ENCODE peak calls at places on chromosomes 11 and 22, in ten cellular contexts. X is KBM-7, P is NCI-H1048, B is hippocampal formation, K is MM.1S, U is adrenal gland, J is HS-5, Z is AG08395, S is NCI-H2029, E is NCI-H82. G is an unnamed sample.

GRCh38 chr11:73950869-73951710 is at the start of gene DNAJB13:
- DNase-seq in X (peak; percentile 64), P (no peak), B (no peak), K (peak; percentile 23), U (no peak), J (no peak), Z (peak; percentile 83), S (peak; percentile 79), E (peak; percentile 75), G (no peak)

GRCh38 chr11:71336996-71337772 is 84.8 kb upstream of the SHANK2 start:
- DNase-seq in X (no peak), P (no peak), B (no peak), K (no peak), U (no peak), J (no peak), Z (no peak), S (no peak), E (no peak), G (no peak)

GRCh38 chr11:118202599-118203422 is 22.0 kb downstream of the JAML start:
- DNase-seq in X (no peak), P (no peak), B (no peak), K (no peak), U (no peak), J (no peak), Z (no peak), S (no peak), E (no peak), G (no peak)

GRCh38 chr11:28566643-28567042 is 458.5 kb downstream of the METTL15 start:
- DNase-seq in X (no peak), P (no peak), B (no peak), K (no peak), U (peak; percentile 84), J (peak; percentile 43), Z (peak; percentile 95), S (no peak), E (peak; percentile 80), G (no peak)

GRCh38 chr22:17194213-17194612 is 25.0 kb downstream of the ADA2 start:
- DNase-seq in X (no peak), P (no peak), B (no peak), K (no peak), U (no peak), J (no peak), Z (no peak), S (no peak), E (no peak), G (no peak)

GRCh38 chr11:17547051-17547577 is at the start of gene OTOG:
- DNase-seq in X (no peak), P (no peak), B (no peak), K (no peak), U (no peak), J (no peak), Z (no peak), S (peak; percentile 47), E (peak; percentile 48), G (no peak)

GRCh38 chr22:28917747-28918543 is 34.6 kb downstream of the ZNRF3 start:
- DNase-seq in X (peak; percentile 30), P (no peak), B (peak; percentile 50), K (no peak), U (no peak), J (no peak), Z (peak; percentile 19), S (peak; percentile 37), E (peak; percentile 50), G (peak; percentile 12)

GRCh38 chr11:126061707-126062678 is 673 bp downstream of the CDON start:
- DNase-seq in X (peak; percentile 16), P (no peak), B (no peak), K (peak; percentile 32), U (no peak), J (no peak), Z (peak; percentile 34), S (peak; percentile 60), E (peak; percentile 74), G (no peak)

GRCh38 chr22:36862251-36863242 is 1.7 kb downstream of the NCF4 start:
- DNase-seq in X (peak; percentile 97), P (no peak), B (no peak), K (no peak), U (no peak), J (no peak), Z (no peak), S (no peak), E (no peak), G (no peak)

GRCh38 chr11:12827929-12828812 is 153.9 kb downstream of the TEAD1 start:
- DNase-seq in X (peak; percentile 59), P (peak; percentile 46), B (peak; percentile 73), K (peak; percentile 83), U (peak; percentile 33), J (no peak), Z (peak; percentile 68), S (peak; percentile 74), E (no peak), G (peak; percentile 61)

GRCh38 chr22:38032681-38033521 is 24.3 kb upstream of the PICK1 start:
- DNase-seq in X (peak; percentile 39), P (no peak), B (no peak), K (no peak), U (no peak), J (peak; percentile 56), Z (peak; percentile 52), S (no peak), E (no peak), G (no peak)

GRCh38 chr22:42365337-42365865 is 66.8 kb downstream of the NFAM1 start:
- DNase-seq in X (no peak), P (no peak), B (no peak), K (no peak), U (no peak), J (no peak), Z (no peak), S (no peak), E (peak; percentile 48), G (no peak)

GRCh38 chr22:36208162-36208765 is 6.7 kb upstream of the APOL4 start:
- DNase-seq in X (no peak), P (no peak), B (no peak), K (no peak), U (no peak), J (no peak), Z (no peak), S (no peak), E (no peak), G (no peak)

GRCh38 chr11:129286813-129287212 is 88.8 kb upstream of the BARX2 start:
- DNase-seq in X (no peak), P (no peak), B (no peak), K (no peak), U (no peak), J (no peak), Z (no peak), S (peak; percentile 67), E (peak; percentile 15), G (no peak)